ENCODE peak calls at places on chromosome 18, in four cellular contexts. I is GM13977, B is hepatocyte, R is tibial artery. T is an unnamed sample.

GRCh38 chr18:12996661-12997292 is 5.6 kb downstream of the CEP192 start:
- DNase-seq in B (no peak), R (no peak), I (no peak), T (no peak)

GRCh38 chr18:46434629-46435028 is 222.4 kb downstream of the LOXHD1 start:
- DNase-seq in B (no peak), I (no peak), R (no peak), T (no peak)

GRCh38 chr18:79378416-79379250 is 17.1 kb upstream of the NFATC1 start:
- DNase-seq in B (peak; percentile 89), R (peak; percentile 87), I (peak; percentile 89), T (peak; percentile 90)

GRCh38 chr18:34248727-34249126 is 24.0 kb upstream of the NOL4 start:
- DNase-seq in R (no peak), I (no peak), B (no peak), T (no peak)

GRCh38 chr18:53070706-53071105 is 730.7 kb downstream of the DCC start:
- DNase-seq in B (no peak), R (no peak), I (no peak), T (no peak)

GRCh38 chr18:51275712-51276473 is 78.4 kb upstream of the MEX3C start:
- DNase-seq in R (no peak), B (peak; percentile 44), I (no peak), T (no peak)

GRCh38 chr18:71707985-71708500 is 836.1 kb downstream of the CBLN2 start:
- DNase-seq in I (no peak), B (no peak), R (no peak), T (no peak)

GRCh38 chr18:6328624-6329016 is 86.1 kb downstream of the L3MBTL4 start:
- DNase-seq in B (no peak), I (no peak), R (no peak), T (no peak)

GRCh38 chr18:58997811-58998337 is 133.2 kb downstream of the ZNF532 start:
- DNase-seq in B (no peak), I (no peak), R (peak; percentile 85), T (no peak)

GRCh38 chr18:55586841-55587240 is 1.2 kb downstream of the TCF4 start:
- DNase-seq in I (peak; percentile 13), R (no peak), B (peak; percentile 14), T (peak; percentile 7)

GRCh38 chr18:58350526-58350925 is 278.4 kb downstream of the ALPK2 start:
- DNase-seq in I (no peak), R (no peak), B (no peak), T (no peak)

GRCh38 chr18:41938445-41938844 is 16.6 kb upstream of the PIK3C3 start:
- DNase-seq in I (no peak), B (no peak), R (no peak), T (no peak)

GRCh38 chr18:44823782-44824181 is 143.1 kb downstream of the SETBP1 start:
- DNase-seq in B (no peak), I (no peak), R (no peak), T (no peak)

GRCh38 chr18:79884296-79884962 is 67.0 kb downstream of the SLC66A2 start:
- DNase-seq in B (no peak), I (no peak), R (no peak), T (no peak)

GRCh38 chr18:48165104-48165866 is 234.8 kb upstream of the SMAD2 start:
- DNase-seq in B (no peak), R (peak; percentile 45), I (no peak), T (no peak)

GRCh38 chr18:12155996-12156395 is 62.4 kb downstream of the ANKRD62 start:
- DNase-seq in R (no peak), I (no peak), B (no peak), T (no peak)

GRCh38 chr18:2111456-2111855 is 459.8 kb downstream of the METTL4 start:
- DNase-seq in I (no peak), R (no peak), B (no peak), T (no peak)

GRCh38 chr18:68034293-68034692 is 517.8 kb upstream of the DSEL start:
- DNase-seq in R (no peak), B (peak; percentile 3), I (no peak), T (no peak)

GRCh38 chr18:54528942-54529376 is 62.1 kb upstream of the DYNAP start:
- DNase-seq in R (no peak), I (no peak), B (no peak), T (no peak)

GRCh38 chr18:69944434-69944833 is 3.2 kb downstream of the CD226 start:
- DNase-seq in I (no peak), R (no peak), B (no peak), T (no peak)

GRCh38 chr18:41150316-41150715 is 804.7 kb upstream of the PIK3C3 start:
- DNase-seq in I (no peak), B (peak; percentile 43), R (no peak), T (no peak)

GRCh38 chr18:59419386-59419785 is 60.3 kb upstream of the LMAN1 start:
- DNase-seq in R (no peak), B (no peak), I (no peak), T (no peak)

GRCh38 chr18:32056613-32057358 is 34.9 kb upstream of the RNF138 start:
- DNase-seq in I (no peak), B (no peak), R (no peak), T (no peak)

GRCh38 chr18:10495936-10496335 is 29.9 kb upstream of the NAPG start:
- DNase-seq in I (no peak), R (no peak), B (no peak), T (no peak)

GRCh38 chr18:12608292-12608691 is 49.6 kb downstream of the SPIRE1 start:
- DNase-seq in B (no peak), I (no peak), R (no peak), T (no peak)

GRCh38 chr18:23137788-23138216 is 2.5 kb downstream of the CABLES1 start:
- DNase-seq in I (no peak), B (no peak), R (no peak), T (no peak)

GRCh38 chr18:13563390-13563805 is 163.0 kb downstream of the FAM210A start:
- DNase-seq in I (no peak), B (no peak), R (peak; percentile 68), T (no peak)

GRCh38 chr18:74525741-74526140 is 8.6 kb upstream of the CNDP1 start:
- DNase-seq in B (no peak), R (peak; percentile 52), I (no peak), T (no peak)

GRCh38 chr18:24546304-24546703 is 85.9 kb downstream of the HRH4 start:
- DNase-seq in R (no peak), I (no peak), B (no peak), T (no peak)

GRCh38 chr18:40897884-40898283 is 1057.2 kb upstream of the PIK3C3 start:
- DNase-seq in R (no peak), B (no peak), I (no peak), T (no peak)

DNA sequence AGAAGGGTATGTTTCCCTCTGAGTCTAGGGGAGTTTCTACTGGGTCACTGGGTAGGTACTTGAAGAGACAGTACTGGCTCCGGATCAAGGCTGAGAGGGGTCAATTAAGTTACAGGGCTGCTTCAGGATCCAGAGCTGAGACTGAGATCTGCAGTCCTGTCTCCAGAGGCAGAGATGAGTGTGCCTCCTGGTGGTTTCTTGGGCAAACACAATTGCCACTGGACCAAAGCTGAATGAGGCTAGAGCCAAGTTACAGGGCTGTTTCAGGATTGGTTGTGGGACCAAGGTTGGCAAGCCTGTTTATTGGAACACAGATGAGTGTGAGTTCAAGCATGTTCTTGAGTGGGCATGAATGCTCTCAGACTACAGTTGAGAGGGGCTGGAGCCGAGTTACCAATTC is 157.9 kb downstream of the ADCYAP1 start:
- DNase-seq in I (no peak), B (no peak), R (no peak), T (no peak)
- TF ChIP-seq CTCF in I (peak; percentile 35), B (no peak), R (no peak), T (no peak)

GRCh38 chr18:77098033-77098432 is 34.5 kb downstream of the MBP start:
- DNase-seq in R (no peak), B (no peak), I (no peak), T (no peak)

GRCh38 chr18:77101410-77102245 is 31.0 kb downstream of the MBP start:
- DNase-seq in I (peak; percentile 59), B (peak; percentile 72), R (peak; percentile 90), T (peak; percentile 72)

GRCh38 chr18:77098554-77099174 is 33.9 kb downstream of the MBP start:
- DNase-seq in R (no peak), I (no peak), B (no peak), T (no peak)

GRCh38 chr18:77100751-77101355 is 31.7 kb downstream of the MBP start:
- DNase-seq in B (no peak), R (no peak), I (no peak), T (no peak)

GRCh38 chr18:77099501-77100370 is 32.8 kb downstream of the MBP start:
- DNase-seq in I (no peak), B (no peak), R (no peak), T (no peak)
- TF ChIP-seq CTCF in I (no peak), B (no peak), R (no peak), T (no peak)

DNA sequence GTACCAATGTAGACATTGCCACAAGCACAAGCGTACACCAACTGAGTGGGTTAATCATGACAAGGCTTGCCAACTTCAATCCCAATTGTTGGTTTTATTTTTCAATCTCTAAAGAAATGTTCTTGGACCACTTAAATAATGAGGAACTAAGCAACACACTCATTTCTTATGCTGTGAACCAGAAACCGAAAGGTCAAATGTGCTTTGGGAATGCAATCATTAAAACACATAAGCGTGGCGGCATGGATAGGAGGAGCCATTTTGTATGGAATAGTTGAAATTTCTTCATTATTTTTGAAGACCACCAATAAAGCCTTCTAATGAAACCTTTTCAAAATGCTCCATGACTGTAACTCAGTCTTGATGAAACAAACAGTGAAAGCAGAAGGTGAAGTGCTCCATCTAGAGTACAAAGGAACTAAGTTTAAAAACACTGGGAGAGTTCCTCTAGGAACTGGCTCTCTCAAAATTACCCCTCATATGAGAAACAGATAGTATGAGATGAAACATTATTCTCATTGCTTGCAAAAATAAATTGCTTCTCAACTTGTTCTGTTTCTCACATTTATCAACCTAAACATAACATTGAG is 113.2 kb upstream of the CHST9 start:
- DNase-seq in I (no peak), B (peak; percentile 23), R (no peak), T (no peak)
- TF ChIP-seq CTCF in I (no peak), B (peak; percentile 59), R (no peak), T (no peak)

GRCh38 chr18:56652802-56653201 is 1.6 kb downstream of the WDR7 start:
- DNase-seq in B (no peak), R (no peak), I (no peak), T (no peak)
- TF ChIP-seq CTCF in B (no peak), R (no peak), I (no peak), T (no peak)

GRCh38 chr18:36398419-36398818 is 100.9 kb downstream of the FHOD3 start:
- DNase-seq in B (no peak), R (no peak), I (no peak), T (no peak)
- TF ChIP-seq CTCF in B (no peak), R (no peak), I (no peak), T (no peak)

GRCh38 chr18:49206717-49207116 is 253.7 kb downstream of the DYM start:
- DNase-seq in B (no peak), I (no peak), R (no peak), T (no peak)
- TF ChIP-seq CTCF in B (peak; percentile 22), I (no peak), R (no peak), T (no peak)

GRCh38 chr18:62717059-62717849 is 1.9 kb downstream of the PHLPP1 start:
- DNase-seq in B (peak; percentile 60), R (no peak), I (peak; percentile 55), T (peak; percentile 31)

GRCh38 chr18:62718268-62718800 is 3.0 kb downstream of the PHLPP1 start:
- DNase-seq in R (no peak), I (no peak), B (no peak), T (no peak)

GRCh38 chr18:62715829-62716678 is 713 bp downstream of the PHLPP1 start:
- DNase-seq in I (peak; percentile 79), B (peak; percentile 81), R (peak; percentile 79), T (peak; percentile 73)

GRCh38 chr18:62716679-62717058 is 1.3 kb downstream of the PHLPP1 start:
- DNase-seq in I (peak; percentile 78), R (peak; percentile 70), B (peak; percentile 78), T (peak; percentile 80)

GRCh38 chr18:62717850-62718229 is 2.5 kb downstream of the PHLPP1 start:
- DNase-seq in R (no peak), B (no peak), I (no peak), T (no peak)
- TF ChIP-seq CTCF in R (no peak), B (no peak), I (no peak), T (no peak)

T was measured in GM13976.